ENCODE peak calls at places on chromosome 5, in four cellular contexts. U is tibial artery, Q is A549, G is GM23338. W is an unnamed sample.

GRCh38 chr5:179554981-179555380 is 4.6 kb downstream of the RUFY1 start:
- DNase-seq in U (no peak), Q (no peak), G (no peak), W (no peak)

GRCh38 chr5:19605846-19606407 is 382.1 kb downstream of the CDH18 start:
- DNase-seq in U (no peak), Q (no peak), G (no peak), W (no peak)

GRCh38 chr5:93676707-93677106 is 64.7 kb downstream of the POU5F2 start:
- DNase-seq in U (no peak), Q (no peak), G (peak; percentile 6), W (no peak)

GRCh38 chr5:148033138-148033537 is 30.6 kb upstream of the SPINK5 start:
- DNase-seq in U (no peak), Q (no peak), G (peak; percentile 32), W (no peak)

GRCh38 chr5:133716475-133717183 is 104.3 kb upstream of the FSTL4 start:
- DNase-seq in U (no peak), Q (no peak), G (no peak), W (no peak)

GRCh38 chr5:112691758-112692157 is 45.9 kb upstream of the APC start:
- DNase-seq in U (no peak), Q (peak; percentile 38), G (peak; percentile 81), W (no peak)

GRCh38 chr5:55407059-55407684 is 99.4 kb downstream of the MTREX start:
- DNase-seq in U (no peak), Q (peak; percentile 25), G (peak; percentile 62), W (no peak)

GRCh38 chr5:174371600-174372094 is 326.1 kb downstream of the NSG2 start:
- DNase-seq in U (no peak), Q (peak; percentile 20), G (no peak), W (no peak)

DNA sequence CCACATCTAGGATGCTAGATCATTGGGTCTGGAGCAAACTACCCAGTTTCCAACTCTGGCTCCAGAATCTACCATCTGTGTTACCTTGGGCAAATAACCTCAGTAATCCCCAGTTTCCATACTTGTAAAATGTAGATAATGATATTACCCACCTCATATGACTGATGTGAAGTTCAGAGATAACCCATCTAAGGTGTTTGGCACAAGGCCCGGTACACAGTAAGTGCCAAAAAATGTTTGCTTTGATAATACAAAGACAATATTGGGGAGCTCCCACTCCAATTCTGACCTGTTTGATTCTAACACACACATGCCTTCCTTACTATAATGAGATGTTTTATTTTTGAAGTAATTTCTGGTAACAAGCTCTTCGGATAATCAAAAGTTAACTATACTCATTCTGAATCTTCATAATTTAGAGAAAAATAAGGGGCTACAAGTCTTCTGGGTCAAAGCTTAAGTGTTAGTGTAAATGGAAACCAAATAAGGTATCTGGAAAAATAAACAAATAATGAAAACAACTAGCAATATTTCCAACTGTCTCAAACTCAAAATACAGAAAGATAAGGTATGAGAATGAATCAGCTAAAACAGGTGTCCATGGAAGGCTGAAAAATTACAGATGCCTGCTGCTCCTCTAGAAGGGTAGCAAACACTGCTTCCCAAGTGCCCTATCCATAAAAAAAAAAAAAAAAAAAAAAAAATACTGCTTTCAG is 30.4 kb downstream of the ELL2 start:
- DNase-seq in U (no peak), Q (no peak), G (no peak), W (no peak)
- H3K4me1 ChIP-seq in U (peaks cover 5% of the 10 kb centered on the region), Q (peaks cover 12% of the 10 kb centered on the region), G (no peaks in the 10 kb centered on the region), W (no peaks in the 10 kb centered on the region)

DNA sequence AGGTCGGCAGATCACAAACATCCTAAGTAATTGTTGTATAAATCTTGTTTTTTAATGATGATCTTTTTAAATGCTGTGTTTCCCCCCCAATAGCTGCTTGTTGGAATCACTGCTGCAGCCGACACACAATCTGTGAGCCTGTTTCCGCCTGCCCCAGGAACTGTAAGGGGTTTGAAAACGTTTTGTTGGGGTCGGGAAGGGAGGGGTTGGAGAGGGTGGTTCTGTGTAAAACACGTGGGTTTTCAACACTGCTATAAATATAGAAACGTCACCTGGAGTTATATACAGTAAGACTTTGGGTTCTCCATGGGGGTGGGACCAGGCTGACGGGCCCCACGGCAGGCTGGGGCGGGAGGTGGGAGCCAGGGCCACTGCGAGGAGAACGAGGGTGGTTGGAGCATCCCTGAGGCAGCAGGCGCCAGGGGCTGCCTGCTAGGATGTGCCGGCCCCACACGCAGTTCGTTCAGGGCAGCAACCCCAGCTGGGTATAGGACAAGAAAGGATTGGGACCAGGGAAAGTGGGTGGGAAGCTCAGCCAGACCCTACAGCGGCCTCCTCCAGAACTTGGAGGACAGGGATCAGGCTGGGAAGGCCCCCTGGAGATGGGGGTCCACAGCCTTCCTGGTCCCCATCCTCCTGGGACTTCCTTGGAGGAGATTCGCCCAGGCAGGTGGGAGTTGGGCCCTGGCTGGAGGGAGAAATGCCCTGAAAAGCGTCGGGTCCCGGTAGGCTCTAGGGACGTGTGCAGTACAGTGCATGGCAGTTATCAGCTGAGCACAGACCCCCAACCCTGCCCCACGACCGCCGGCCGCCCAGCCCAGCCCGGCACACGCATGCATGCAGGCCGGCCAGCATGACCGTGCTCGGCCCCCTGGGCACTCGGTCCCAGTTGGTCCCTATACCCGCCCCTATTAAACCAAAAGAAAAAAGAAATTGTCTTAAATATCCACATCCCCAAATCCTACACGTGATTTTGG is 9.7 kb downstream of the RNF44 start:
- DNase-seq in U (no peak), Q (no peak), G (no peak), W (no peak)
- H3K4me1 ChIP-seq in U (no peaks in the 10 kb centered on the region), Q (peaks cover 11% of the 10 kb centered on the region), G (no peaks in the 10 kb centered on the region), W (peaks cover 15% of the 10 kb centered on the region)

GRCh38 chr5:39164529-39165402 is 54.6 kb downstream of the FYB1 start:
- DNase-seq in U (no peak), Q (no peak), G (no peak), W (no peak)
- H3K4me1 ChIP-seq in U (no peaks in the 10 kb centered on the region), Q (peaks cover 15% of the 10 kb centered on the region), G (no peaks in the 10 kb centered on the region), W (no peaks in the 10 kb centered on the region)

GRCh38 chr5:159337291-159337974 is 7.1 kb upstream of the IL12B start:
- DNase-seq in U (no peak), Q (no peak), G (no peak), W (no peak)
- H3K4me1 ChIP-seq in U (no peaks in the 10 kb centered on the region), Q (peaks cover 37% of the 10 kb centered on the region), G (no peaks in the 10 kb centered on the region), W (peaks cover 13% of the 10 kb centered on the region)

GRCh38 chr5:170333161-170333909 is 35.8 kb upstream of the LCP2 start:
- DNase-seq in U (no peak), Q (no peak), G (peak; percentile 85), W (no peak)
- H3K4me1 ChIP-seq in U (peaks cover 4% of the 10 kb centered on the region), Q (peaks cover 5% of the 10 kb centered on the region), G (peaks cover 47% of the 10 kb centered on the region), W (peaks cover 53% of the 10 kb centered on the region)

GRCh38 chr5:131289738-131290137 is 25.9 kb downstream of the CDC42SE2 start:
- DNase-seq in U (no peak), Q (no peak), G (no peak), W (no peak)

GRCh38 chr5:131285637-131286399 is 22.0 kb downstream of the CDC42SE2 start:
- DNase-seq in U (no peak), Q (no peak), G (no peak), W (no peak)

GRCh38 chr5:131288328-131288727 is 24.5 kb downstream of the CDC42SE2 start:
- DNase-seq in U (no peak), Q (no peak), G (no peak), W (no peak)

GRCh38 chr5:131282235-131282634 is 18.4 kb downstream of the CDC42SE2 start:
- DNase-seq in U (no peak), Q (no peak), G (no peak), W (no peak)

GRCh38 chr5:131286400-131286715 is 22.5 kb downstream of the CDC42SE2 start:
- DNase-seq in U (no peak), Q (no peak), G (no peak), W (no peak)
- H3K4me1 ChIP-seq in U (no peaks in the 10 kb centered on the region), Q (peaks cover 25% of the 10 kb centered on the region), G (no peaks in the 10 kb centered on the region), W (peaks cover 6% of the 10 kb centered on the region)

DNA sequence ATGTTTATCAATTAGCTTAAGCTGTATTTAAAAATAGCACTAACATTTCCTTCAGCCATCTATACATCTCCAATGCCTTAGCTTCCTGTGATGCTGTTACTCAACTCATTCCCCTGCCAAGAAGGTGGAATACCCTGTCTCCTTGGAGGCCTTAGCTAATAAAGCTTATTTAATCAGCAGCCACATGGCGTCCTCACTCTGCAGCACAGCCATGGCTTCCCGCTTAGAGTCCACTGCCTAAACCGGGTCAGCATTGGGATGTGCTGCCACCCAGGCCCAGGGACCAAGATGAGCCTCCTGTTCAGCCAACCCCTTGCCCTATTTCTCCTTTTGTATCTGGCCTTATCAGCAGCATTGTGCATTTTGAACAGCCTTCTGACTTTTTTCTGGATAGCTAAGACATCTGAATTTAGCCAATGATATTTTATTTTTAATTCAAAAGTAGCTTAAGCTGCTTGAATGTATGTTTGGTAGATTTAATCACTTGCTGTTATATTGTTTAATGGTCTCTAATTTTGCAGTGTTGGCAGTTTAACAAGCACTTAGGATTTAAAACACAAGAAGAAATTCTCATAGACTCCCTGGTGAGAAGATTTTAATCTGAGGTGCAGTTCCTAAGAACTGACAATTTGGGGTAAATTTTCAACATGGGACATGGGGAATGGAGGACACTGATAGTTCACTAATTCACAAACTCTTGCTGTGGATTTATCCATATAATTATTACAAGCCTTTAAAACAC is 113.0 kb downstream of the RPS23 start:
- DNase-seq in U (no peak), Q (peak; percentile 22), G (peak; percentile 53), W (no peak)
- H3K4me1 ChIP-seq in U (peaks cover 8% of the 10 kb centered on the region), Q (peaks cover 38% of the 10 kb centered on the region), G (peaks cover 50% of the 10 kb centered on the region), W (peaks cover 14% of the 10 kb centered on the region)

DNA sequence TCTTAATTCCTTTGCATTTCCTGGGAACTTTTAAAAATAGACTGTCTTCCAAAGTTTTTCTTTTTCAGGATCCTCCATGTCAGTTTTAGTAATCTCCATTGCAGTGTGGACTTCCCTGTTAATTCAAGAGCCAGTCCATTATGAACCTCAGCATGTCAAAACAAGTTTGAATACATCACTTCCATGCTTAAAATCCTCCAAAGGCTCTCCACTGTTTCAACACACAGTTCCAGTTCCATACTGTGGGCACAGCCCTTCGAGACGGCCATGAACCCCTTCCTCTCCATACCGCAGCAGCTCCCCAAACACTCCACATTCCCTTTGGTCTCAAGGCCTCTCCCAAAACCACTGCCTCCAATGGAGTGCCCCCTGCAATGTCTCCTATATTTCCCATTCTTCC is 19.5 kb downstream of the LIFR start:
- DNase-seq in U (no peak), Q (no peak), G (no peak), W (no peak)
- H3K4me1 ChIP-seq in U (peaks cover 8% of the 10 kb centered on the region), Q (peaks cover 16% of the 10 kb centered on the region), G (peaks cover 32% of the 10 kb centered on the region), W (peaks cover 60% of the 10 kb centered on the region)

W was measured in upper lobe of right lung.